ENCODE peak calls at places on chromosomes 5 and 9, in four cellular contexts. H is esophagus squamous epithelium, U is kidney, D is H1. W is an unnamed sample.

GRCh38 chr9:108830292-108830691 is 25.5 kb downstream of the ACTL7B start:
- DNase-seq in H (no peak), U (no peak), D (no peak), W (peak)

GRCh38 chr9:96719538-96720315 is 58.2 kb downstream of the ZNF510 start:
- DNase-seq in H (no peak), U (no peak), D (no peak), W (peak)

GRCh38 chr9:127976498-127976897 is 4.3 kb downstream of the EEIG1 start:
- DNase-seq in H (no peak), U (peak), D (no peak), W (no peak)

GRCh38 chr9:137168907-137169763 is 716 bp downstream of the LRRC26 start:
- DNase-seq in H (no peak), U (no peak), D (peak), W (peak)

GRCh38 chr5:131628990-131629389 is 6.0 kb downstream of the RAPGEF6 start:
- DNase-seq in H (no peak), U (no peak), D (no peak), W (peak)

GRCh38 chr9:74413876-74414275 is 83.3 kb upstream of the RORB start:
- DNase-seq in H (no peak), U (no peak), D (no peak), W (peak)

GRCh38 chr5:157491471-157491870 is 31.5 kb downstream of the NIPAL4 start:
- DNase-seq in H (no peak), U (no peak), D (no peak), W (no peak)

GRCh38 chr5:51566940-51567339 is 183.7 kb downstream of the ISL1 start:
- DNase-seq in H (no peak), U (no peak), D (no peak), W (no peak)

GRCh38 chr9:93630806-93631411 is 54.5 kb downstream of the PHF2 start:
- DNase-seq in H (no peak), U (no peak), D (peak), W (no peak)

GRCh38 chr5:109455598-109456096 is 45.9 kb upstream of the PJA2 start:
- DNase-seq in H (peak), U (no peak), D (no peak), W (peak)

GRCh38 chr5:112703866-112704820 is 33.5 kb upstream of the APC start:
- DNase-seq in H (no peak), U (no peak), D (no peak), W (peak)

GRCh38 chr9:86632537-86632936 is 278.3 kb upstream of the TUT7 start:
- DNase-seq in H (no peak), U (no peak), D (no peak), W (no peak)

GRCh38 chr9:126564716-126565115 is 49.0 kb upstream of the LMX1B start:
- DNase-seq in H (no peak), U (no peak), D (no peak), W (no peak)

GRCh38 chr5:958701-959571 is 49.7 kb upstream of the NKD2 start:
- DNase-seq in H (no peak), U (peak), D (no peak), W (peak)

GRCh38 chr9:100222674-100223073 is 123.6 kb downstream of the INVS start:
- DNase-seq in H (no peak), U (no peak), D (no peak), W (peak)

GRCh38 chr5:31860726-31861432 is 221.9 kb downstream of the PDZD2 start:
- DNase-seq in H (no peak), U (no peak), D (no peak), W (peak)

DNA sequence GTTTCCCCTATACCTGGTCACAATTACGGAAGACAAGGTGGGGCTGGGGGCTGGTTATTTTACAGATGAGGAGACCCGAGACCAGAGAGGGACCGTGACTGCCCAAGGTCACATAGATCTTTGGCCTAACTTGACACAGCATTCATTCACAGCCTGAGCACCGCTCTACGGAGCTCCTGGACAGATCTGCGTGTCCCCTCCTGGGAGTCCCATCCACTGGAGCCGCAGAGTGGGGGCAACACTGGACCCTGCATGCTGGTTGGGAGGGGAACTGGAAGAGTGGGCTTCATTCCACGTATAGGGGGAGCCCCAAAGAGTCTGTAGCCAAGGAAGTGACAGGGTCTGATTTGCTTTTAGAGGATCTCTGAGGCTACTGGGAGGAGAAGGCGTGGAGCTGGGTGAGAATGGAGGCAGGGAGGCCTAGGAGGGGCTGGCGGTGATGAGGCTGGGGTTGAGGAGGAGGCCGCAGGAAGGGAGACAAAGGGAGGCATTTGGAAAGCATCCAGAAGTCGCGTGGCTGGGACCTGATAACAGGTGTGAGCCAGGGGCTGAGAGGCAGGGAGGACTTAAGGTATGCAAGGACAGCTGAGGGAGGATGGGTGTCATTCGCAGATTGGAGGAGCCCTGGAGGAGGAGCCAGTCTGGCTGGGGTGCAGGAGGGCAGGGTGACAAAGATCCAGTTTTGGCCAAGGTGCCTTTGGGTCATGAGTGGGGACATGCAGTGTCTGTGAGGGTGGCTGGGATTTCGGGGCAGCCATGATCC is 64.3 kb upstream of the IER5L start:
- DNase-seq in H (no peak), U (peak), D (no peak), W (no peak)
- H3K27ac ChIP-seq in H (peak), U (no peak), D (no peak), W (no peak)

DNA sequence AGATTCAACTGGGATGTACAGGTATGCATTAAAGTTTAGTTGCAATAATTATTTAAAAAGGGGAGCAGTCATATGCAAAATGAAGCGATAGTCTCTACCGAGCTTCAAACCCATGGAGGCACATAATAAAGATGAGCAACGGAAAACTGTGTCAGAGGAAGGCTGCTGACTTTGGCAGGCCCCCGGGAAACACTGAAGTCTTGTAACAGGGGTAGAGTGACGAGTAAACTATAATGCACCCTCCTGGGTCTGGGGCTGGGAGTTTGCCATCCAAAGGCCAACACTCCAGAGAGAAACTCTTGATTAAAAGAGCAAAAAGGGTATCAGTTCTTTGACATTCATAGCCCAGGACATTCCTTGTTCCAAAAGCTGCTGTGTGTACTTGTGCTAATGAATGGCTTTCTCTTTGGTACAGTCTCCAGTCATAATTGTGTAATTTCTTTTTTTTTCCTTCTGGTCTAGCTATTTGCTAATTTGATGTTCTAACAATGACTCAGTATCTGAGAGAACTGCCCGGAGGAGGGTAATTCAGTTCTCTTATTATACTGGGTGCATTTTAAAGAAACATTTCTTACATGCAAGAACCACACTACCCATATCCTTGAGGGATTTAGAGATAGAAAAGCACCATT is 59.2 kb downstream of the TNC start:
- DNase-seq in H (no peak), U (peak), D (no peak), W (peak)
- H3K27ac ChIP-seq in H (peak), U (no peak), D (no peak), W (peak)

GRCh38 chr9:22068369-22068768 is 59.3 kb upstream of the CDKN2B start:
- DNase-seq in H (no peak), U (no peak), D (no peak), W (no peak)
- H3K27ac ChIP-seq in H (no peak), U (no peak), D (no peak), W (no peak)

GRCh38 chr9:16312116-16312515 is 558.4 kb downstream of the BNC2 start:
- DNase-seq in H (no peak), U (no peak), D (no peak), W (no peak)

GRCh38 chr9:16312962-16313546 is 557.4 kb downstream of the BNC2 start:
- DNase-seq in H (no peak), U (no peak), D (no peak), W (no peak)

GRCh38 chr9:16309350-16310271 is 560.9 kb downstream of the BNC2 start:
- DNase-seq in H (no peak), U (no peak), D (no peak), W (no peak)

GRCh38 chr9:16308645-16309044 is 561.8 kb downstream of the BNC2 start:
- DNase-seq in H (no peak), U (no peak), D (no peak), W (no peak)

GRCh38 chr9:16310288-16311145 is 560.0 kb downstream of the BNC2 start:
- DNase-seq in H (no peak), U (no peak), D (no peak), W (no peak)
- H3K27ac ChIP-seq in H (peak), U (no peak), D (no peak), W (no peak)

GRCh38 chr9:81374459-81374858 is 314.9 kb downstream of the TLE1 start:
- DNase-seq in H (no peak), U (no peak), D (no peak), W (no peak)
- H3K27ac ChIP-seq in H (no peak), U (no peak), D (no peak), W (no peak)

GRCh38 chr5:172850454-172850797 is 16.4 kb downstream of the ERGIC1 start:
- DNase-seq in H (no peak), U (no peak), D (no peak), W (no peak)

GRCh38 chr5:172854451-172854871 is 20.4 kb downstream of the ERGIC1 start:
- DNase-seq in H (no peak), U (peak), D (no peak), W (no peak)

GRCh38 chr5:172853355-172853975 is 19.4 kb downstream of the ERGIC1 start:
- DNase-seq in H (no peak), U (no peak), D (no peak), W (no peak)

GRCh38 chr5:172854958-172855357 is 20.9 kb downstream of the ERGIC1 start:
- DNase-seq in H (no peak), U (peak), D (no peak), W (no peak)

DNA sequence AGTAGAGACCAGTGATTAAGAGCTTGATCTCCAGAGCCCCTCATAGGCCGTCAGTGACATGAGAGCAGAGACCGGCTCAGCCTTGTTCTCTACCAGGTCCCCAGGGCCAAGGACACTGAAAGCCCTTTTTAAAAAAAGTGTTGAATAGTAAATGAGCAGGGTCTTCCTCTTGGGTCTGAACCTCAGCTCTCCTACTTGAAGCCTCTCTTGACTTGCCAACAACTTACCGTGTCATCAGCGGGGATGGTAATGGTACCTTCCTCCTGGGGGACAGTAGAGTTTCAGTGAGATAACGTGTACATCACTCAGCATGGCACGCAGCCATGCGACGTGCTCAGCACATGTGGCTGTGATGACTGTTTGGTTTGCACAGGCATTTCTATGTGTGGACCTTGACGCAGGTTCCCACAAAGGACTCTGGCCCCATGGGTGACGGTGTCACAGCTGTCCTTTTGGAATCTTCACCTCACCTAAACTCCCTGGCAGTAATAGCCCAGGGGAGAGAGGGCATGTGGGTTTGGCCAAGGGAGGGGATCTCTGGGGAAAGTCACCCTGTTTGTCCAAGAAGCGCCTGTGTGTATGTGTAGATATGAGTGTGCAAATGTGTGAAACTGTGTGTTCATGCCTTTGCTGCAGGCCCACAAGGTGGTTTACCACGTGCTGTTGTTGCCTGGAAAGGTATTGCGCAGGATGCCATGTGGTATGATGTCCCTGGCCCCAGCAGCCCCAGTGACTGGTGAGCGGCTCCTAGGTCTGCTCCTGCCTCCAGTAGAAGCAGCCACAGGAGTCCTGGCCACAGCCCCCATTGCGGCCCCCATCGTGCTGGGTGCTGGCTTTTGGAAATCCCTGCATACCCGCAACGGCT is 18.7 kb downstream of the ERGIC1 start:
- DNase-seq in H (no peak), U (peak), D (no peak), W (no peak)
- H3K27ac ChIP-seq in H (peak), U (peak), D (no peak), W (no peak)

GRCh38 chr5:75009559-75010230 is 42.7 kb downstream of the GCNT4 start:
- DNase-seq in H (no peak), U (no peak), D (no peak), W (no peak)
- H3K27ac ChIP-seq in H (no peak), U (no peak), D (no peak), W (no peak)

W was measured in mammary epithelial cell.